ENCODE peak calls at places on chromosomes 7 and 10, in five cellular contexts. J is heart right ventricle, N is B cell, O is uterus, K is coronary artery. S is an unnamed sample.

GRCh38 chr7:113015038-113015645 is 71.5 kb downstream of the GPR85 start:
- DNase-seq in K (no peak), N (no peak), O (no peak), J (no peak), S (no peak)

GRCh38 chr7:105656922-105657521 is 75.7 kb upstream of the EFCAB10 start:
- DNase-seq in J (no peak), N (peak), K (no peak), O (no peak), S (no peak)

GRCh38 chr10:14687340-14687739 is 87.4 kb downstream of the FAM107B start:
- DNase-seq in K (no peak), O (no peak), J (no peak), N (no peak), S (no peak)

GRCh38 chr10:61760943-61761824 is 98.5 kb downstream of the CABCOCO1 start:
- DNase-seq in J (no peak), O (no peak), K (no peak), N (no peak), S (no peak)

GRCh38 chr10:54797636-54798395 is 3.2 kb downstream of the PCDH15 start:
- DNase-seq in K (no peak), N (no peak), J (no peak), O (no peak), S (no peak)

GRCh38 chr7:126339813-126340212 is 912.9 kb downstream of the GRM8 start:
- DNase-seq in K (no peak), J (no peak), O (no peak), N (no peak), S (no peak)

GRCh38 chr7:117110480-117111315 is 157.4 kb downstream of the ST7 start:
- DNase-seq in J (no peak), K (no peak), N (peak), O (no peak), S (no peak)

GRCh38 chr10:59375990-59376389 is 13.6 kb upstream of the FAM13C start:
- DNase-seq in K (no peak), O (no peak), J (no peak), N (no peak), S (no peak)

GRCh38 chr7:89104748-89105685 is 309.5 kb upstream of the TEX47 start:
- DNase-seq in O (no peak), J (no peak), K (no peak), N (no peak), S (no peak)

GRCh38 chr7:157076466-157076865 is 62.3 kb upstream of the UBE3C start:
- DNase-seq in K (peak), N (no peak), O (no peak), J (no peak), S (no peak)

GRCh38 chr7:54166419-54166818 is 375.8 kb upstream of the VSTM2A start:
- DNase-seq in N (no peak), K (no peak), O (no peak), J (no peak), S (no peak)

GRCh38 chr7:96300487-96300886 is 21.4 kb downstream of the SLC25A13 start:
- DNase-seq in N (no peak), O (no peak), K (no peak), J (no peak), S (no peak)

GRCh38 chr10:77699080-77699645 is 61.6 kb upstream of the KCNMA1 start:
- DNase-seq in N (no peak), K (no peak), J (no peak), O (no peak), S (no peak)

GRCh38 chr10:34651796-34652195 is 163.3 kb downstream of the PARD3 start:
- DNase-seq in N (no peak), K (no peak), O (no peak), J (no peak), S (no peak)

GRCh38 chr7:91913612-91914011 is 27.1 kb upstream of the AKAP9 start:
- DNase-seq in J (no peak), K (no peak), N (no peak), O (no peak), S (no peak)

GRCh38 chr7:155944901-155945300 is 132.6 kb upstream of the SHH start:
- DNase-seq in K (no peak), N (no peak), O (no peak), J (no peak), S (no peak)

GRCh38 chr7:1393421-1393820 is 65.8 kb downstream of the MICALL2 start:
- DNase-seq in J (no peak), N (no peak), O (no peak), K (no peak), S (no peak)

GRCh38 chr7:158734861-158735260 is 30.3 kb upstream of the NCAPG2 start:
- DNase-seq in J (no peak), O (no peak), K (no peak), N (no peak), S (peak)

GRCh38 chr10:131176907-131177306 is 134.6 kb downstream of the TCERG1L start:
- DNase-seq in J (no peak), K (peak), N (peak), O (no peak), S (no peak)

GRCh38 chr7:28754027-28754426 is 204.1 kb downstream of the TRIL start:
- DNase-seq in O (no peak), K (no peak), N (no peak), J (no peak), S (no peak)

GRCh38 chr10:8033812-8034665 is 20.4 kb upstream of the GATA3 start:
- DNase-seq in K (no peak), N (peak), O (no peak), J (no peak), S (no peak)

GRCh38 chr7:66542528-66543373 is 85.9 kb upstream of the KCTD7 start:
- DNase-seq in O (no peak), N (no peak), K (no peak), J (no peak), S (no peak)

GRCh38 chr7:30726296-30727006 is 25.5 kb upstream of the INMT start:
- DNase-seq in N (no peak), O (no peak), J (no peak), K (no peak), S (no peak)

GRCh38 chr7:128919241-128919640 is 8.7 kb upstream of the KCP start:
- DNase-seq in N (peak), J (no peak), K (peak), O (no peak), S (no peak)

GRCh38 chr10:66151346-66151745 is 774.5 kb upstream of the LRRTM3 start:
- DNase-seq in N (no peak), J (no peak), K (no peak), O (no peak), S (no peak)

GRCh38 chr7:127938588-127938987 is 92.6 kb downstream of the LRRC4 start:
- DNase-seq in N (no peak), J (peak), K (no peak), O (no peak), S (no peak)

GRCh38 chr10:98489561-98490481 is 43.1 kb upstream of the HPS1 start:
- DNase-seq in K (no peak), J (no peak), O (no peak), N (no peak), S (no peak)

GRCh38 chr10:116721048-116721897 is 21.1 kb downstream of the HSPA12A start:
- DNase-seq in N (no peak), K (no peak), J (no peak), O (no peak), S (no peak)

DNA sequence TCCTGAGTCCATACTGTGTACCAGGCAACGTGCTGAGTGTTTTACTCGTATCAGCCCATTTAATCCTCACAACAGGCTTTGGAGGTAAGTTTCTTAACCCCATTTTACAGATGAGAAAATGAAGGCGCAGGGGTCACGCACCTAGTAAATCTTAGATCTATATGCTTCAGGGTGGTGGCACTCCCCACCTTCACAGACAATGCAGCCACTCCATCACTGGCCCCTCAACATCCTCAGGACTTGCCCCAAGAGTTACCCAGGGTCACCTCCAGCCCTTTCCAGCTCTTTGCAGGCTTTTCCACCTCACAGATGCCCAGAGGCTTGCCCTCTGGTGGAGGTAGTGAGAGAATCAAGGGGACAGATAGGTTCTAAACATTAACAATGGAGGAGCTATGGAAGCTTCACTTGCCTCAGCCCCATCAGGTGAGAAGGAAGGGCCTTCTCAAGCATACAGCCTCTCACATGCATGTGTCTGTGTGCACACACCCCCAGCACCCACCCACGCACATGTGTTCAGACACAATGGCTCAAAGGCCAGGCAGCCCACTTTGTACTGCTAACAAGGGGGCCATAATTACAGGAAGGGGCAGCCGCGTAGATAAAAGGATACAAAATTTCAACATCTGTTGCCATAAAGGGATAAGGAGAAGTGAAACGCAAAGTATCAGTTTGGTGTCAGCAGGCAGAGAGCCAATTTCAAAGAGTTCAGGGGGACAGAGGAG is 29.1 kb downstream of the DPCD start:
- DNase-seq in K (peak), N (no peak), J (no peak), O (no peak), S (no peak)
- TF ChIP-seq CTCF in K (no peak), N (no peak), J (no peak), O (no peak), S (no peak)

GRCh38 chr7:32043688-32044087 is 26.5 kb downstream of the PDE1C start:
- DNase-seq in N (no peak), O (no peak), K (no peak), J (no peak), S (no peak)

GRCh38 chr7:32037650-32038198 is 32.5 kb downstream of the PDE1C start:
- DNase-seq in N (no peak), O (no peak), K (no peak), J (no peak), S (no peak)

GRCh38 chr7:32042900-32043299 is 27.3 kb downstream of the PDE1C start:
- DNase-seq in J (no peak), N (no peak), O (no peak), K (no peak), S (no peak)

GRCh38 chr7:32036557-32036956 is 33.6 kb downstream of the PDE1C start:
- DNase-seq in O (no peak), K (no peak), N (no peak), J (no peak), S (no peak)

GRCh38 chr7:32039000-32039756 is 31.0 kb downstream of the PDE1C start:
- DNase-seq in N (no peak), K (no peak), J (no peak), O (no peak), S (no peak)
- TF ChIP-seq CTCF in N (no peak), K (no peak), J (no peak), O (no peak), S (no peak)

DNA sequence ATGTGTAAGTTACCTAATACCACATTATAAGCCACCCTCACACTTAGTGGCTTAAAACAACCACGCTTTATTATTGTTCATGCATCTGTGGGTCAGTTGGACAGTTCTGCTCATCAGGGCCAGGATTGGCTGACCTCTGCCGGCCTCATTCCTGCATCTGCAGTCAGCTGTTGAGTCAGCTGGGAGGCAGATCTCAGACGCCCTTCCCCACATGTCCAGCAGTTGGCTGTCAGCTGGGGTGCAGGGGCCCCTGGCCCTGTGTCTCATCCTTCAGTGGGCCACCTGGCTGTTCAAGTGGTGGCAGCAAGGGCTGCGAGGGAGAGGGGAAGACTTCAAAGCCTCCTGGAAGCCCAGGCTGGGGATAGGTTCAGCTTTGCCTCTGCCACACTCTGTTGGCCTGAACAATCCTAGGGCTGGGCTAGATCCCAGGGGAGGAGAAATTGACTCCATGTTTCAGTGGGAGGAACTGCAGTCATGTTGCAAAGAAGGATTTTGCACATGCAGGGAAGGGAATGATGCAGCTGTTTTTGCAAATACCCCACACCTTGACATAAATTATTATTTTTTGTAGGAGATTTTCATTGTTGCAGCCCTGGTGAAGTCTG is 33.1 kb downstream of the TACR2 start:
- DNase-seq in N (no peak), J (no peak), O (no peak), K (no peak), S (no peak)
- TF ChIP-seq CTCF in N (no peak), J (no peak), O (peak), K (no peak), S (no peak)

GRCh38 chr7:98991141-98991540 is 112.8 kb downstream of the TRRAP start:
- DNase-seq in K (no peak), J (no peak), O (no peak), N (no peak), S (no peak)

GRCh38 chr7:98992076-98992475 is 113.7 kb downstream of the TRRAP start:
- DNase-seq in K (peak), J (no peak), N (no peak), O (no peak), S (no peak)

GRCh38 chr7:98995111-98995510 is 116.8 kb downstream of the TRRAP start:
- DNase-seq in O (no peak), N (no peak), J (no peak), K (peak), S (no peak)

GRCh38 chr7:98994046-98994944 is 116.0 kb downstream of the TRRAP start:
- DNase-seq in J (no peak), N (no peak), K (peak), O (no peak), S (no peak)

DNA sequence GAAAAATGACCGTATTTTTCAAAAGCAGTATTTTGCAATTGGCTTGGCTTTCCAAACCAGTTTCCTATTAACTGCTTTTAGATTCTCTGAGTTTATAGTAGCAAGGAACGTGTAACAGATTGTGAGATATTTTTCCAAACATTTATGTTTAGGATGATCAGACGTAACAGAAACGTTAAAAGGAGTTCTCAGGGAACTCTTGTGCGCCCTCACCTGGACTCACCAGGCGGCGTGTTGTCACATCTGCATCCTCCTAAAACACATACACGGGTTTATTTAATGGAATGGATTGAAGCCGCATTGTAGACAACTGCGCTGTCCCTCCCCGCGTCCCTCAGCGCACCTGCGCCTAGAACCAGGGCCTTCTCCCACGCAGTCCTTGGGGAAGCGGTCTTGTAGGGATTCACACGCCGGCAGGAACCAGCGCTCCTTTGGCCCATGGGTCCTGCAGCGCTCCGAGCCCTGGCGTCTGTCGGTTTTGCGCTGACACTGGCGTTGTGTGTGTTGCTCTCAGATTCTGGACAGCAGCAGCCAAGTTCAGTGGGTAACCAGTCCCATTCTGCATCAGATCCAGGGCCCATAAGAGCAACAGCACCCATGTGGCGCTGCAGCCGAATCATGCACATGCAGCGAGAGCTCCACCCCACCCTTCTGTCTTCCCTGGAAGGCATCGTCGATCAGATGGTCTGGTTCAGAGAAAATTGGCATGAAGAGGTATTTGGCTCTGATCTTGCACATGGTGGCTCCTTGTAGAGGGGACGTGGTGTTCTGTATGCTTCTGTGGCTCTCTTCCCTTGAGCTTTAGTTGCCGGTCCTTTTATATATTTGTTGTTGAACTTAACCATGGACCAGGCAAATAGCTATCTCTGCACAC is 114.9 kb downstream of the TRRAP start:
- DNase-seq in J (no peak), K (peak), N (no peak), O (no peak), S (no peak)
- TF ChIP-seq CTCF in J (no peak), K (no peak), N (no peak), O (no peak), S (no peak)

GRCh38 chr10:92756233-92757065 is 66.7 kb downstream of the HHEX start:
- DNase-seq in J (peak), O (no peak), N (peak), K (no peak), S (no peak)

GRCh38 chr10:92755725-92756124 is 66.0 kb downstream of the HHEX start:
- DNase-seq in J (no peak), N (no peak), K (no peak), O (no peak), S (no peak)

GRCh38 chr10:92757720-92758119 is 68.0 kb downstream of the HHEX start:
- DNase-seq in K (no peak), O (no peak), J (no peak), N (no peak), S (no peak)

GRCh38 chr10:92758594-92758993 is 68.8 kb downstream of the HHEX start:
- DNase-seq in N (no peak), K (no peak), O (no peak), J (no peak), S (no peak)

GRCh38 chr10:92757066-92757716 is 67.4 kb downstream of the HHEX start:
- DNase-seq in K (peak), N (peak), J (peak), O (peak), S (peak)
- TF ChIP-seq CTCF in K (no peak), N (peak), J (no peak), O (no peak), S (no peak)

DNA sequence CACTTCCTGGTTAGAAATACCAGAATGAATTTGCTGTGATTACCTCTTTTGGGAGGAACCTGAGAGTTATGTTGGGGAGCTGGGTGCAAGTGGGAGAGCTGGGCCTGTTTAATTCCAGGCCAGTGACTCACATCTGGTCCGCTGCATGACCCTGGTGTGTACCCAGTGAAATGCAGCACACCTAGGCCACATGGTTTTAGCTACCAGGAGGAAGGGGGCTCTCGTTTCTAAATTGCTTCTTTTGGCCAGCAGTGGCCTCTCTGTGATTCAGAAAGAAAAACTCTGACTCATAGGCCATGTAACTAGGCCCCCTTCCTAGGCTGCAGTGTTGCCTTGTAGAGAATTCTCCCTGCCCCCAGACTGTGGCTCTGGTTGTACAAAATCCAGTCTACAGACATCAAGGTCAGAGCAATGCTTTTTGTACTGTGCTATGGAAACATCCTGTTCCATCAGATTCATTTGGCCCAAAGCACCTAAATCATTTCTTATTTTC is 6.7 kb downstream of the AGFG2 start:
- DNase-seq in N (no peak), J (peak), O (peak), K (peak), S (no peak)
- TF ChIP-seq CTCF in N (no peak), J (no peak), O (no peak), K (no peak), S (no peak)

GRCh38 chr7:84998665-84999064 is 188.2 kb downstream of the SEMA3D start:
- DNase-seq in O (no peak), K (no peak), J (no peak), N (no peak), S (no peak)
- TF ChIP-seq CTCF in O (no peak), K (no peak), J (no peak), N (no peak), S (no peak)

GRCh38 chr7:120857558-120858298 is at the start of gene TSPAN12:
- DNase-seq in K (peak), J (peak), O (peak), N (no peak), S (peak)
- TF ChIP-seq CTCF in K (peak), J (peak), O (peak), N (peak), S (peak)

DNA sequence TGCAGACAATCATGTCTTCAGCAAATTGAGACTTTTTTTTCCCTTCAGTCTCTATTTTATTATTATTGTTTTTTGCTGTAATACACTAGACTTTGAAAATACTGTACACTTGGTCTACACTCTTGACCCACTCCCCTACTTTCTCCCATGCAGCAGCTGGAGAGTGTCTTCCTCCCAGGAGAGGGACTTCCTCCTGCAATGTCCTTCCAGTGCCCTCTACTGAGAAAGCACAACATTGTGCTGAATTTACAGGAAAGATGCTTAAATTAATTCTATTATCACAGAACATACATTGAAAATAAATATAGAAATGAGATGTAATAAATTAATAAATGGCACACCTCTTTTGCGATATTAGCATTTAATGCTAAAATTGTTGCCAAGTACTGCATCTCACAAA is 411.3 kb downstream of the CCSER2 start:
- DNase-seq in O (no peak), K (no peak), N (no peak), J (no peak), S (no peak)
- TF ChIP-seq CTCF in O (no peak), K (no peak), N (no peak), J (no peak), S (no peak)

GRCh38 chr7:41785265-41785664 is 82.4 kb upstream of the INHBA start:
- DNase-seq in O (no peak), N (no peak), K (no peak), J (no peak), S (no peak)

GRCh38 chr7:41786324-41786723 is 83.4 kb upstream of the INHBA start:
- DNase-seq in N (no peak), K (no peak), O (no peak), J (no peak), S (no peak)

GRCh38 chr7:41786943-41787342 is 84.1 kb upstream of the INHBA start:
- DNase-seq in N (no peak), K (no peak), O (no peak), J (no peak), S (no peak)

GRCh38 chr7:41787951-41788350 is 85.1 kb upstream of the INHBA start:
- DNase-seq in K (no peak), J (no peak), O (no peak), N (no peak), S (no peak)

GRCh38 chr7:41785840-41786239 is 83.0 kb upstream of the INHBA start:
- DNase-seq in K (no peak), O (no peak), J (no peak), N (no peak), S (no peak)
- TF ChIP-seq CTCF in K (no peak), O (no peak), J (no peak), N (no peak), S (no peak)